ENCODE peak calls at places on chromosomes 12 and 14, in eight cellular contexts. Z is T-helper 9 cell; R is NCI-H1105 treated with DMSO at 0.1 percent for 48 hours; J is GM06990; X is GM23248; A is heart left ventricle; L is RWPE1; G is activated effector memory CD4-positive, alpha-beta T cell treated with Interleukin-2 at 50 U/mL for 16 hours. T is an unnamed sample.

GRCh38 chr12:9134981-9135628 is 19.4 kb upstream of the A2M start:
- DNase-seq in Z (no peak), R (no peak), J (no peak), X (no peak), A (no peak), L (no peak), G (no peak), T (peak)

GRCh38 chr14:96204151-96205058 is at the start of gene BDKRB2:
- DNase-seq in Z (no peak), R (peak), J (no peak), X (peak), A (no peak), L (peak), G (no peak), T (no peak)

GRCh38 chr12:119704065-119704747 is 36.3 kb downstream of the PRKAB1 start:
- DNase-seq in Z (no peak), R (no peak), J (no peak), X (peak), A (no peak), L (peak), G (no peak), T (no peak)

GRCh38 chr14:94779713-94780112 is 9.8 kb upstream of the GSC start:
- DNase-seq in Z (no peak), R (no peak), J (no peak), X (no peak), A (no peak), L (no peak), G (no peak), T (no peak)

GRCh38 chr14:94771191-94771905 is 1.4 kb upstream of the GSC start:
- DNase-seq in Z (no peak), R (no peak), J (no peak), X (no peak), A (no peak), L (no peak), G (no peak), T (no peak)

GRCh38 chr14:104697892-104698583 is 8.6 kb downstream of the INF2 start:
- DNase-seq in Z (no peak), R (no peak), J (no peak), X (no peak), A (no peak), L (no peak), G (no peak), T (no peak)

GRCh38 chr14:51304956-51305355 is 64.9 kb downstream of the TMX1 start:
- DNase-seq in Z (no peak), R (no peak), J (no peak), X (peak), A (no peak), L (peak), G (no peak), T (no peak)

GRCh38 chr14:77589099-77589498 is 27.3 kb downstream of the SPTLC2 start:
- DNase-seq in Z (no peak), R (no peak), J (no peak), X (no peak), A (no peak), L (no peak), G (no peak), T (no peak)

GRCh38 chr12:95802482-95803264 is 12.1 kb upstream of the NTN4 start:
- DNase-seq in Z (no peak), R (no peak), J (no peak), X (peak), A (no peak), L (peak), G (no peak), T (no peak)

GRCh38 chr14:105496831-105497591 is 6.0 kb downstream of the TEDC1 start:
- DNase-seq in Z (no peak), R (no peak), J (peak), X (no peak), A (peak), L (no peak), G (no peak), T (no peak)

GRCh38 chr12:92929957-92930356 is 862 bp upstream of the EEA1 start:
- DNase-seq in Z (no peak), R (no peak), J (no peak), X (no peak), A (no peak), L (no peak), G (no peak), T (no peak)

GRCh38 chr14:64220466-64220865 is 73.7 kb downstream of the ESR2 start:
- DNase-seq in Z (no peak), R (no peak), J (no peak), X (no peak), A (peak), L (no peak), G (no peak), T (peak)

GRCh38 chr14:96055753-96056508 is 16.8 kb downstream of the C14orf132 start:
- DNase-seq in Z (no peak), R (no peak), J (no peak), X (no peak), A (no peak), L (no peak), G (no peak), T (peak)

GRCh38 chr12:15603461-15604085 is 185.6 kb downstream of the EPS8 start:
- DNase-seq in Z (no peak), R (peak), J (no peak), X (no peak), A (no peak), L (no peak), G (no peak), T (no peak)

GRCh38 chr12:114668151-114668891 is 15.7 kb downstream of the TBX3 start:
- DNase-seq in Z (no peak), R (peak), J (no peak), X (peak), A (peak), L (peak), G (no peak), T (peak)

GRCh38 chr12:9273276-9273675 is 65.1 kb upstream of the PZP start:
- DNase-seq in Z (no peak), R (no peak), J (no peak), X (peak), A (no peak), L (no peak), G (no peak), T (no peak)

GRCh38 chr14:100262545-100262944 is 23.6 kb downstream of the YY1 start:
- DNase-seq in Z (no peak), R (no peak), J (no peak), X (no peak), A (no peak), L (no peak), G (no peak), T (no peak)

GRCh38 chr12:89662623-89663022 is 46.0 kb downstream of the ATP2B1 start:
- DNase-seq in Z (no peak), R (no peak), J (no peak), X (peak), A (no peak), L (no peak), G (no peak), T (no peak)

GRCh38 chr12:57604454-57605307 is at the start of gene DTX3:
- DNase-seq in Z (no peak), R (peak), J (peak), X (peak), A (peak), L (no peak), G (peak), T (peak)